ENCODE peak calls at places on chromosomes 2 and 18, in four cellular contexts. One of them, this sample, is unnamed.

GRCh38 chr18:7452331-7452730 is 114.8 kb upstream of the PTPRM start:
- DNase-seq in HL-60: no peak
- DNase-seq in K562: peak
- DNase-seq in GM12878: no peak
- DNase-seq in this sample: peak

GRCh38 chr2:154193246-154193645 is 321.5 kb downstream of the GALNT13 start:
- DNase-seq in HL-60: no peak
- DNase-seq in K562: no peak
- DNase-seq in GM12878: no peak
- DNase-seq in this sample: no peak

GRCh38 chr2:215414674-215415073 is 21.2 kb downstream of the FN1 start:
- DNase-seq in HL-60: no peak
- DNase-seq in K562: no peak
- DNase-seq in GM12878: no peak
- DNase-seq in this sample: no peak

GRCh38 chr2:59684771-59685166 is 868.7 kb downstream of the BCL11A start:
- DNase-seq in HL-60: no peak
- DNase-seq in K562: no peak
- DNase-seq in GM12878: no peak
- DNase-seq in this sample: no peak

GRCh38 chr2:3600256-3600855 is 5.4 kb downstream of the COLEC11 start:
- DNase-seq in HL-60: no peak
- DNase-seq in K562: no peak
- DNase-seq in GM12878: no peak
- DNase-seq in this sample: no peak

GRCh38 chr18:905948-906415 is 1.3 kb downstream of the ADCYAP1 start:
- DNase-seq in HL-60: no peak
- DNase-seq in K562: no peak
- DNase-seq in GM12878: no peak
- DNase-seq in this sample: no peak

GRCh38 chr2:224671731-224672130 is 44.4 kb downstream of the CCDC195 start:
- DNase-seq in HL-60: no peak
- DNase-seq in K562: no peak
- DNase-seq in GM12878: no peak
- DNase-seq in this sample: no peak

GRCh38 chr2:160308915-160309314 is 108.8 kb upstream of the ITGB6 start:
- DNase-seq in HL-60: no peak
- DNase-seq in K562: no peak
- DNase-seq in GM12878: no peak
- DNase-seq in this sample: no peak

GRCh38 chr2:122451040-122451439 is 695.6 kb downstream of the TSN start:
- DNase-seq in HL-60: peak
- DNase-seq in K562: peak
- DNase-seq in GM12878: no peak
- DNase-seq in this sample: no peak

GRCh38 chr18:58669731-58670379 is 1.4 kb upstream of the MALT1 start:
- DNase-seq in HL-60: peak
- DNase-seq in K562: no peak
- DNase-seq in GM12878: peak
- DNase-seq in this sample: no peak

GRCh38 chr2:172889767-172890430 is 154.3 kb downstream of the RAPGEF4 start:
- DNase-seq in HL-60: no peak
- DNase-seq in K562: no peak
- DNase-seq in GM12878: no peak
- DNase-seq in this sample: no peak

GRCh38 chr18:48734460-48734859 is 195.6 kb downstream of the CTIF start:
- DNase-seq in HL-60: no peak
- DNase-seq in K562: no peak
- DNase-seq in GM12878: no peak
- DNase-seq in this sample: no peak

GRCh38 chr18:58540381-58540943 is 88.4 kb downstream of the ALPK2 start:
- DNase-seq in HL-60: no peak
- DNase-seq in K562: no peak
- DNase-seq in GM12878: no peak
- DNase-seq in this sample: no peak

GRCh38 chr2:108257757-108258331 is 18.1 kb downstream of the SULT1C3 start:
- DNase-seq in HL-60: no peak
- DNase-seq in K562: no peak
- DNase-seq in GM12878: no peak
- DNase-seq in this sample: no peak

GRCh38 chr2:38116762-38117161 is 40.8 kb upstream of the CYP1B1 start:
- DNase-seq in HL-60: no peak
- DNase-seq in K562: no peak
- DNase-seq in GM12878: no peak
- DNase-seq in this sample: no peak

GRCh38 chr18:55314615-55315237 is 273.3 kb downstream of the TCF4 start:
- DNase-seq in HL-60: no peak
- DNase-seq in K562: no peak
- DNase-seq in GM12878: no peak
- DNase-seq in this sample: no peak
- TF ChIP-seq SPI1 in HL-60: no peak
- TF ChIP-seq SPI1 in K562: no peak
- TF ChIP-seq SPI1 in GM12878: no peak
- TF ChIP-seq SPI1 in this sample: no peak

GRCh38 chr2:961786-962185 is 11.1 kb downstream of the SNTG2 start:
- DNase-seq in HL-60: no peak
- DNase-seq in K562: no peak
- DNase-seq in GM12878: no peak
- DNase-seq in this sample: no peak

GRCh38 chr2:960064-960736 is 9.6 kb downstream of the SNTG2 start:
- DNase-seq in HL-60: no peak
- DNase-seq in K562: no peak
- DNase-seq in GM12878: no peak
- DNase-seq in this sample: no peak

GRCh38 chr2:964567-964966 is 13.9 kb downstream of the SNTG2 start:
- DNase-seq in HL-60: no peak
- DNase-seq in K562: no peak
- DNase-seq in GM12878: no peak
- DNase-seq in this sample: no peak

GRCh38 chr2:965640-966147 is 15.0 kb downstream of the SNTG2 start:
- DNase-seq in HL-60: no peak
- DNase-seq in K562: no peak
- DNase-seq in GM12878: no peak
- DNase-seq in this sample: no peak
- TF ChIP-seq SPI1 in HL-60: no peak
- TF ChIP-seq SPI1 in K562: no peak
- TF ChIP-seq SPI1 in GM12878: no peak
- TF ChIP-seq SPI1 in this sample: no peak

DNA sequence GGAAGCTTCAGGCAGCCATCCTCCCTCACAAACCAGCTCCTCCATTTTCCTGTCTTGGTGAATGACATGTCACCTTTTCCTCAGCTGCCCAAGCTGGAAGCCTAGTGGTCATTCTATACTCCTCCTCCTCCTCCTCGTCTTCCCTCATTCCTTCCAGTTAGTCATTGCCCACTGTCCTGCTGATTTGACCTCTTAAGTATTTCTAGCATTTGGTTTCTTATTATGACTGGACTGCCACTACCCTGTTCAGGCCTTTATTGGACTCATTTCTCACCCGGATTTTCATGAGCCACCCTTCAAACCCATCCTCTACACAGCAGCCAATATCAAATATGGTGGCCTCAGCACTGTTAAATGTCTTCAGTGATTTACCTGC is 21.9 kb upstream of the MGAT5 start:
- DNase-seq in HL-60: no peak
- DNase-seq in K562: no peak
- DNase-seq in GM12878: no peak
- DNase-seq in this sample: no peak
- TF ChIP-seq SPI1 in HL-60: no peak
- TF ChIP-seq SPI1 in K562: no peak
- TF ChIP-seq SPI1 in GM12878: no peak
- TF ChIP-seq SPI1 in this sample: no peak

GRCh38 chr2:86367501-86367778 is 30.0 kb upstream of the REEP1 start:
- DNase-seq in HL-60: no peak
- DNase-seq in K562: no peak
- DNase-seq in GM12878: no peak
- DNase-seq in this sample: no peak
- TF ChIP-seq SPI1 in HL-60: no peak
- TF ChIP-seq SPI1 in K562: no peak
- TF ChIP-seq SPI1 in GM12878: no peak
- TF ChIP-seq SPI1 in this sample: no peak

DNA sequence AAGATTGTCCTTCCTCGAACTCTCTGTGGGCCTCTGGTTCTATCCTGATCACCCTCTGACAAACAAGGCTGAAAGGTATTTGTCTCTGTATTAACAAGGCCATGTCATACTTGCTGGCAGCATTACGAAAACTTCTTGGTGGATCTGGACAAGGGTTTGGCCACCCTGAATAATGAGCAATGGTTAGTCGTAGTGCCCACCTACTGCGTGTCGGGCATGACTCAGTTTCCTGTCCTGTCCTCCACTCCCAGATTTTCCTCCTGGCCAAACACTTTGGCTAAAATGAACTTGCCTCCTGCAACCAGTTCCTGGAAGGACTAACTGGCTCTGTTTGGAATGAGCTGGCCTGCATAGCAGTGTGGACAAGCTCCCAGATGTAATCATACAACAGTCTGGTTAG is 198.5 kb upstream of the SMIM21 start:
- DNase-seq in HL-60: no peak
- DNase-seq in K562: no peak
- DNase-seq in GM12878: no peak
- DNase-seq in this sample: no peak
- TF ChIP-seq SPI1 in HL-60: no peak
- TF ChIP-seq SPI1 in K562: no peak
- TF ChIP-seq SPI1 in GM12878: no peak
- TF ChIP-seq SPI1 in this sample: no peak

GRCh38 chr2:841036-841435 is 109.6 kb upstream of the SNTG2 start:
- DNase-seq in HL-60: no peak
- DNase-seq in K562: no peak
- DNase-seq in GM12878: no peak
- DNase-seq in this sample: no peak
- TF ChIP-seq SPI1 in HL-60: no peak
- TF ChIP-seq SPI1 in K562: no peak
- TF ChIP-seq SPI1 in GM12878: no peak
- TF ChIP-seq SPI1 in this sample: no peak

DNA sequence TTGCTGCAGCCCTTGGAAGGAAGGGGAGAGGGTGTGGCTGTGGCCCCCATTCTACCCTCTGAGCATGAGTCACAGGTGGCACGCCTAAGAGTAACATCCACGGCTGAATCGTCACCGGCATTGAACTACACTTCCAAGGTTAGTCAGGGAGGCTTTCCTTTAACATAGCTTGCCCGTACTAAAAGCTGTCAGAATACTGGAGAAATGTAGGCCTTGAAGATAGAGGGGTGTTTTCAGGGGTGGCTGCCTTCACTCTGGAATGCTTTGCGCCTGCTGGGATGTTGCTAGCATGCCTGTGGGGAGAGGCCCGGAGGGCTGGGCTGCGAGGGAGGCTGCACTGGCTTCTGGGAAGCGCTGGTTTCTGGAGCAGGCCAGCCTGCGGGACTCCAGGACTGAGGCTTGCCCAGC is 333.7 kb downstream of the AGAP1 start:
- DNase-seq in HL-60: no peak
- DNase-seq in K562: no peak
- DNase-seq in GM12878: no peak
- DNase-seq in this sample: no peak
- TF ChIP-seq SPI1 in HL-60: no peak
- TF ChIP-seq SPI1 in K562: no peak
- TF ChIP-seq SPI1 in GM12878: no peak
- TF ChIP-seq SPI1 in this sample: no peak